ENCODE peak calls at places on chromosome 20, in four cellular contexts. F is fibroblast of the aortic adventitia, P is fibroblast of mammary gland, U is astrocyte of the cerebellum. L is an unnamed sample.

GRCh38 chr20:10508468-10509251 is 73.6 kb downstream of the SLX4IP start:
- DNase-seq in F (peak; percentile 80), P (peak; percentile 89), U (no peak), L (peak; percentile 54)

GRCh38 chr20:53581444-53582311 is 12.0 kb downstream of the ZNF217 start:
- DNase-seq in P (no peak), F (no peak), U (no peak), L (no peak)

GRCh38 chr20:47358672-47359532 is 2.4 kb upstream of the ZMYND8 start:
- DNase-seq in F (peak; percentile 97), P (peak; percentile 92), U (no peak), L (peak; percentile 93)

GRCh38 chr20:62741191-62741676 is 32.6 kb downstream of the NTSR1 start:
- DNase-seq in F (peak; percentile 22), U (no peak), P (no peak), L (peak; percentile 21)

GRCh38 chr20:20003088-20003954 is 13.8 kb upstream of the NAA20 start:
- DNase-seq in F (peak; percentile 59), U (no peak), P (peak; percentile 75), L (no peak)

GRCh38 chr20:50690979-50691584 is at the start of gene RIPOR3:
- DNase-seq in P (peak; percentile 24), F (no peak), U (no peak), L (peak; percentile 16)

GRCh38 chr20:51413753-51414323 is 128.7 kb downstream of the NFATC2 start:
- DNase-seq in P (no peak), U (no peak), F (no peak), L (no peak)

GRCh38 chr20:50333856-50334255 is 143.2 kb downstream of the CEBPB start:
- DNase-seq in F (peak; percentile 60), P (peak; percentile 94), U (peak; percentile 80), L (peak; percentile 81)

GRCh38 chr20:52083627-52084232 is 107.8 kb downstream of the ZFP64 start:
- DNase-seq in U (peak; percentile 67), P (peak; percentile 74), F (peak; percentile 83), L (peak; percentile 74)

GRCh38 chr20:45515147-45515913 is at the start of gene SPINT3:
- DNase-seq in P (no peak), U (no peak), F (no peak), L (no peak)

GRCh38 chr20:61134286-61135035 is 117.6 kb upstream of the CDH4 start:
- DNase-seq in F (no peak), P (no peak), U (no peak), L (no peak)

GRCh38 chr20:20731945-20732296 is 19.5 kb upstream of the RALGAPA2 start:
- DNase-seq in U (no peak), P (peak; percentile 36), F (peak; percentile 54), L (peak; percentile 25)

GRCh38 chr20:36128463-36129176 is 25.9 kb upstream of the EPB41L1 start:
- DNase-seq in P (peak; percentile 98), U (no peak), F (peak; percentile 74), L (peak; percentile 31)

GRCh38 chr20:47438464-47439381 is 63.0 kb upstream of the NCOA3 start:
- DNase-seq in U (no peak), F (no peak), P (no peak), L (no peak)

GRCh38 chr20:54706581-54706980 is 231.2 kb downstream of the DOK5 start:
- DNase-seq in U (no peak), F (no peak), P (no peak), L (no peak)

GRCh38 chr20:47354710-47355488 is 1.6 kb downstream of the ZMYND8 start:
- DNase-seq in U (no peak), P (peak; percentile 61), F (peak; percentile 38), L (peak; percentile 41)

GRCh38 chr20:46129955-46130481 is 11.9 kb downstream of the CD40 start:
- DNase-seq in F (no peak), U (no peak), P (no peak), L (no peak)

GRCh38 chr20:20465259-20465658 is 97.4 kb downstream of the INSM1 start:
- DNase-seq in F (no peak), U (no peak), P (peak; percentile 28), L (no peak)

GRCh38 chr20:444862-445426 is 17.4 kb downstream of the TBC1D20 start:
- DNase-seq in U (peak; percentile 29), P (peak; percentile 86), F (peak; percentile 34), L (peak; percentile 67)

GRCh38 chr20:40111282-40111681 is 577.8 kb downstream of the MAFB start:
- DNase-seq in P (no peak), U (no peak), F (no peak), L (no peak)

GRCh38 chr20:50726955-50727791 is 4.2 kb upstream of the PARD6B start:
- DNase-seq in P (peak; percentile 35), F (no peak), U (no peak), L (no peak)

GRCh38 chr20:51386586-51386985 is 155.9 kb downstream of the NFATC2 start:
- DNase-seq in F (no peak), P (no peak), U (no peak), L (no peak)

GRCh38 chr20:25461766-25462165 is 54.3 kb downstream of the GINS1 start:
- DNase-seq in P (no peak), U (no peak), F (no peak), L (no peak)

DNA sequence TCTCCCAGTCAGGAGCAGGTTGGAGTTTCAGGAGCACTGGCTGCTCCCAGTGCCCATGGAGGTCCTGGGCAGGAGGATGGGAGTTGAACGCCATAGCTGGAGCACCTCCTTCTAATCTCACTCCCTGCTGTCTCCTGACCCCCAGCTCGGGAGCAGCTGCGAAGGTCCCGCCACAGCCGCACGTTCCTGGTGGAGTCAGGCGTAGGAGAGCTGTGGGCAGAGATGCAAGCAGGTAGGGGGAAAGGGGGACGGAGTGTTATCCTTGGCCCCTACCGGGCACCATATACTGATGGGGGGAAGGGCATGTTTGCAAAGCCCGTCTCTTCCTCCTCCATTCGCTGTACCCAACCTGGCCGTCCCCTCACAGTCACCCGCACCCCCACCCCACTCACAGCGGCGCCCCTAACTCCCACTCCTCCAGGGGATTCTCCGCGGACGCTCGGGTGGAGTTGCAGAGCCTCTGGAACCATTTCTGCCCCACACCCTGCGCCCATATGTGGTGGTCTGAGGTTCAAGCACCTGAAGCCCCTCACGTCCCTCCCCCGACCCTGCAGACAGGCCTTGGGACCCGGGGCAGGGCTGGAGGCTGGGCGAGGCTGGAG is 16.7 kb downstream of the HSPA12B start:
- DNase-seq in F (no peak), P (no peak), U (no peak), L (no peak)
- H3K4me3 ChIP-seq in F (no peak overlapping the region), P (no peak overlapping the region), U (no peak overlapping the region), L (no peak overlapping the region)

DNA sequence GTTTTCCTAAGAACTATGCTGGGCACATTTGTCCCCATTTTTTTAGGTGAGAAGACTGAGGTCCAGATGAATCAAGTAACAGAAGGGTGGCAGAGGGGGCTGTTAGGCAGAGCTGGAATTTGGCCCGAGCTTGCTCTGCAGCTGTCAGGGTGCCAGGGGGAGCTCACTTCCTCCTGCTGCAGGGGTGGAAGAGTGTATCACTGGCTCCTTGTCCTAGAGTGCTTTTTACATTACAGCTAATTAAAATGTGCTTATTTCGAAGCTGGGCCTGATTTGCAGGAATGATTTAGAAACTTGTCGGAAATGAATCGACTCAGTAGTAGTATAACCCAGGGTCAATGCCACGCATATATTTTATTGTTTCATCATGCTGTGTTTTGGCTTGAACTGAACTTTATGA is 11.1 kb downstream of the TOX2 start:
- DNase-seq in P (peak; percentile 46), U (no peak), F (peak; percentile 47), L (no peak)
- TF ChIP-seq CTCF in P (no peak), U (no peak), F (no peak), L (no peak)

DNA sequence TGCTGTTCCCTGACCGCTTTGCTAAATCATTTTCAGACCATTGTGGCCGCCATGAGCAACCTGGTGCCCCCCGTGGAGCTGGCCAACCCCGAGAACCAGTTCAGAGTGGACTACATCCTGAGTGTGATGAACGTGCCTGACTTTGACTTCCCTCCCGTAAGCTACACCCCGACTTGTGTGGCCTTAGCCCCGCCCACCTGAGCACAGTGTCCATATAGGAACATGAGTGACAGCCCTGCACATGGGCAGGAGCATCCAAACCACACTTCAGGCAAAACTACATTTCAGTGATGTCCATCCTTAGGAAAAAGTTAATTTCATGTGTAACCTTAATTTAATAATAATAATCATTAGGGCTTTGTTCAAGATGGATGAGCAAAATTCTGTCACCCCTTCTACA is 51.1 kb downstream of the GNAS start:
- DNase-seq in F (no peak), P (no peak), U (no peak), L (no peak)
- H3K4me3 ChIP-seq in F (no peak overlapping the region), P (no peak overlapping the region), U (no peak overlapping the region), L (no peak overlapping the region)

DNA sequence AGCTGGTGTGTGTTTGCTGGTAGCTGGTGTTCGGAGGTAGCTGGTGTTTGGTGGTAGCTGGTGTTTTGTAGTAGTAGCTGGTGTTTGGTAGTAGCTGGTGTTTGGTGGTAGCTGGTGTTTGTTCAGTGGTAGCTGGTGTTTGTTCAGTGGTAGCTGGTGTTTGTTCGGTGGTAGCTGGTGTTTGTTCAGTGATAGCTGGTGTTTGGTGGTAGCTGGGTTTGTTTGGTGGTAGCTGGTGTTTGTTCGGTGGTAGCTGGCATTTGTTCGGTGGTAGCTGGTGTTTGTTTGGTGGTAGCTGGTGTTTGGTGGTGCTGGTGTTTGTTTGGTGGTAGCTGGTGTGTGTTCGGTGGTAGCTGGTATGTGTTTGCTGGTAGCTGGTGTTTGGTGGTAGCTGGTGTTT is 48.0 kb downstream of the BMP7 start:
- DNase-seq in F (no peak), U (no peak), P (no peak), L (no peak)
- TF ChIP-seq CTCF in F (no peak), U (no peak), P (no peak), L (no peak)

GRCh38 chr20:64119681-64120341 is 12.4 kb upstream of the NPBWR2 start:
- DNase-seq in F (peak; percentile 2), U (no peak), P (peak; percentile 3), L (no peak)
- H3K4me3 ChIP-seq in F (no peak overlapping the region), U (no peak overlapping the region), P (no peak overlapping the region), L (no peak overlapping the region)

GRCh38 chr20:32626859-32627636 is 41.9 kb upstream of the NOL4L start:
- DNase-seq in F (no peak), P (no peak), U (no peak), L (no peak)
- TF ChIP-seq CTCF in F (no peak), P (no peak), U (no peak), L (no peak)

GRCh38 chr20:38433304-38433972 is 1.7 kb downstream of the SNHG17 start:
- DNase-seq in P (no peak), F (no peak), U (no peak), L (no peak)
- H3K4me3 ChIP-seq in P (peak overlapping the region; percentile 96), F (peak overlapping the region; percentile 90), U (peak overlapping the region; percentile 66), L (peak overlapping the region; percentile 97)

L was measured in astrocyte of the spinal cord.